ENCODE peak calls at places on chromosome 6, in nine cellular contexts. C is breast epithelium, Z is psoas muscle, X is DND-41, I is pancreas, K is OCI-LY7, B is lower lobe of right lung, O is esophagus muscularis mucosa, J is adrenal gland. E is an unnamed sample.

GRCh38 chr6:34656378-34657036 is 40.1 kb downstream of the ILRUN start:
- DNase-seq in Z (no peak), C (no peak), B (no peak), X (peak; percentile 59), I (no peak), J (peak; percentile 66), O (no peak), K (peak; percentile 95), E (peak; percentile 26)

GRCh38 chr6:33298773-33299236 is at the start of gene RGL2:
- DNase-seq in O (peak; percentile 96), X (peak; percentile 79), C (peak; percentile 77), B (peak; percentile 92), Z (peak; percentile 88), J (peak; percentile 89), I (peak; percentile 87), K (peak; percentile 79), E (peak; percentile 82)

GRCh38 chr6:41371992-41372525 is 36.7 kb downstream of the NCR2 start:
- DNase-seq in Z (no peak), O (peak; percentile 68), K (no peak), B (no peak), X (no peak), J (peak; percentile 53), I (no peak), C (no peak), E (no peak)

GRCh38 chr6:22470454-22471368 is 98.7 kb upstream of the HDGFL1 start:
- DNase-seq in Z (no peak), I (no peak), C (peak; percentile 57), X (peak; percentile 18), B (peak; percentile 54), O (no peak), J (peak; percentile 74), K (no peak), E (no peak)

GRCh38 chr6:133817460-133818047 is 71.4 kb upstream of the TCF21 start:
- DNase-seq in O (no peak), X (peak; percentile 50), K (peak; percentile 50), Z (no peak), J (no peak), B (no peak), I (peak; percentile 58), C (no peak), E (no peak)

GRCh38 chr6:149859368-149859767 is 4.8 kb downstream of the LRP11 start:
- DNase-seq in X (no peak), J (no peak), B (no peak), K (no peak), Z (no peak), C (no peak), O (no peak), I (no peak), E (no peak)

GRCh38 chr6:30227242-30227722 is 14.1 kb upstream of the TRIM26 start:
- DNase-seq in Z (no peak), I (no peak), J (no peak), O (no peak), B (no peak), K (no peak), C (no peak), X (no peak), E (no peak)

GRCh38 chr6:163260111-163260895 is 154.2 kb upstream of the QKI start:
- DNase-seq in J (no peak), I (no peak), C (no peak), B (no peak), X (no peak), O (no peak), K (no peak), Z (peak; percentile 32), E (no peak)

GRCh38 chr6:25883536-25883935 is 9.5 kb upstream of the SLC17A3 start:
- DNase-seq in Z (no peak), J (no peak), O (no peak), C (no peak), B (no peak), X (no peak), I (no peak), K (no peak), E (no peak)

GRCh38 chr6:112163295-112164257 is 76.2 kb downstream of the FAM229B start:
- DNase-seq in X (peak; percentile 77), C (no peak), O (no peak), I (peak; percentile 86), K (peak; percentile 59), J (peak; percentile 88), B (peak; percentile 76), Z (peak; percentile 56), E (peak; percentile 70)

GRCh38 chr6:46331461-46331860 is 159.8 kb downstream of the RCAN2 start:
- DNase-seq in K (no peak), B (no peak), X (no peak), O (no peak), J (no peak), C (no peak), Z (no peak), I (no peak), E (no peak)

GRCh38 chr6:143258945-143259344 is 191.6 kb downstream of the ADAT2 start:
- DNase-seq in Z (no peak), X (no peak), C (no peak), K (peak; percentile 2), B (no peak), O (no peak), J (no peak), I (no peak), E (no peak)

GRCh38 chr6:44921787-44922186 is 406.3 kb upstream of the RUNX2 start:
- DNase-seq in J (no peak), B (no peak), C (no peak), K (no peak), X (no peak), I (peak; percentile 56), O (no peak), Z (no peak), E (no peak)

GRCh38 chr6:163260911-163261310 is 153.6 kb upstream of the QKI start:
- DNase-seq in K (no peak), C (no peak), I (no peak), B (no peak), O (no peak), X (no peak), J (no peak), Z (no peak), E (no peak)

GRCh38 chr6:139436521-139437348 is 62.3 kb upstream of the CITED2 start:
- DNase-seq in O (no peak), X (no peak), B (no peak), C (peak; percentile 77), Z (no peak), I (no peak), J (no peak), K (no peak), E (no peak)

GRCh38 chr6:138253731-138254130 is 35.4 kb upstream of the PBOV1 start:
- DNase-seq in O (no peak), C (no peak), K (no peak), B (no peak), Z (no peak), I (no peak), X (no peak), J (no peak), E (no peak)

GRCh38 chr6:159999240-159999671 is 30.4 kb downstream of the IGF2R start:
- DNase-seq in I (no peak), B (no peak), X (peak; percentile 70), C (no peak), Z (no peak), J (no peak), K (no peak), O (no peak), E (no peak)

GRCh38 chr6:110399219-110400071 is 15.9 kb downstream of the DDO start:
- DNase-seq in I (peak; percentile 63), B (no peak), C (no peak), O (no peak), J (no peak), K (no peak), Z (peak; percentile 18), X (no peak), E (no peak)

GRCh38 chr6:110401585-110402176 is 13.7 kb downstream of the DDO start:
- DNase-seq in K (no peak), X (no peak), Z (no peak), J (no peak), I (no peak), O (no peak), C (no peak), B (no peak), E (no peak)

GRCh38 chr6:110400208-110400607 is 15.2 kb downstream of the DDO start:
- DNase-seq in K (no peak), O (no peak), Z (no peak), I (no peak), J (no peak), X (no peak), C (no peak), B (no peak), E (no peak)

GRCh38 chr6:110395221-110395620 is 20.2 kb downstream of the DDO start:
- DNase-seq in B (no peak), O (no peak), X (no peak), I (no peak), Z (no peak), J (peak; percentile 71), C (no peak), K (no peak), E (no peak)

GRCh38 chr6:110398778-110399177 is 16.6 kb downstream of the DDO start:
- DNase-seq in O (no peak), J (no peak), X (no peak), I (no peak), K (no peak), Z (no peak), C (no peak), B (no peak), E (no peak)
- H3K4me1 ChIP-seq in O (peaks cover 17% of the 10 kb centered on the region), J (peaks cover 4% of the 10 kb centered on the region), X (no peaks in the 10 kb centered on the region), I (no peaks in the 10 kb centered on the region), K (no peaks in the 10 kb centered on the region), Z (no peaks in the 10 kb centered on the region), C (no peaks in the 10 kb centered on the region), B (peaks cover 9% of the 10 kb centered on the region), E (no peaks in the 10 kb centered on the region)

GRCh38 chr6:89302195-89302770 is 12.8 kb downstream of the GABRR2 start:
- DNase-seq in C (no peak), X (no peak), O (no peak), K (peak; percentile 21), I (no peak), J (no peak), B (no peak), Z (no peak), E (no peak)
- TF ChIP-seq CTCF in C (no peak), X (no peak), O (no peak), K (no peak), I (no peak), J (no peak), B (no peak), Z (no peak), E (no peak)

GRCh38 chr6:136522636-136523035 is 27.6 kb downstream of the MAP7 start:
- DNase-seq in B (no peak), Z (no peak), X (no peak), J (no peak), I (no peak), C (no peak), K (no peak), O (no peak), E (no peak)
- H3K4me1 ChIP-seq in B (peaks cover 18% of the 10 kb centered on the region), Z (no peaks in the 10 kb centered on the region), X (no peaks in the 10 kb centered on the region), J (peaks cover 12% of the 10 kb centered on the region), I (peaks cover 4% of the 10 kb centered on the region), C (no peaks in the 10 kb centered on the region), K (no peaks in the 10 kb centered on the region), O (peaks cover 13% of the 10 kb centered on the region), E (peaks cover 9% of the 10 kb centered on the region)

GRCh38 chr6:54617730-54618129 is 228.8 kb upstream of the FAM83B start:
- DNase-seq in B (no peak), K (no peak), J (no peak), I (no peak), Z (no peak), C (no peak), X (no peak), O (no peak), E (no peak)
- TF ChIP-seq CTCF in B (no peak), K (no peak), J (no peak), I (no peak), Z (no peak), C (no peak), X (no peak), O (no peak), E (no peak)

GRCh38 chr6:85401186-85402062 is 48.5 kb upstream of the NT5E start:
- DNase-seq in Z (no peak), K (no peak), I (no peak), C (no peak), X (no peak), J (no peak), O (no peak), B (no peak), E (no peak)
- H3K4me1 ChIP-seq in Z (no peaks in the 10 kb centered on the region), K (no peaks in the 10 kb centered on the region), I (peaks cover 20% of the 10 kb centered on the region), C (no peaks in the 10 kb centered on the region), X (peaks cover 17% of the 10 kb centered on the region), J (no peaks in the 10 kb centered on the region), O (no peaks in the 10 kb centered on the region), B (peaks cover 12% of the 10 kb centered on the region), E (no peaks in the 10 kb centered on the region)

E was measured in tibial nerve.